ENCODE peak calls at places on chromosome 14, in five cellular contexts. R, Z, I, V and N are unnamed samples.

GRCh38 chr14:58341152-58341748 is 42.9 kb downstream of the ARID4A start:
- DNase-seq in I (no peak), R (no peak), V (no peak), Z (no peak), N (no peak)

GRCh38 chr14:93219103-93219726 is 12.2 kb downstream of the UBR7 start:
- DNase-seq in R (peak; percentile 65), Z (no peak), I (peak; percentile 72), V (peak; percentile 80), N (peak; percentile 71)

GRCh38 chr14:95034806-95035205 is 122.5 kb downstream of the DICER1 start:
- DNase-seq in R (no peak), I (no peak), V (no peak), Z (no peak), N (no peak)

GRCh38 chr14:99234366-99234765 is 37.6 kb downstream of the BCL11B start:
- DNase-seq in I (no peak), R (no peak), Z (no peak), V (no peak), N (no peak)

GRCh38 chr14:88829685-88830302 is 5.3 kb downstream of the TTC8 start:
- DNase-seq in V (no peak), Z (no peak), R (no peak), I (no peak), N (no peak)

GRCh38 chr14:88804035-88804434 is 11.3 kb upstream of the EML5 start:
- DNase-seq in I (no peak), R (no peak), V (no peak), Z (no peak), N (no peak)

GRCh38 chr14:37466623-37467088 is 128.4 kb downstream of the FOXA1 start:
- DNase-seq in Z (no peak), R (no peak), V (no peak), I (no peak), N (no peak)

GRCh38 chr14:91383439-91383838 is 34.2 kb downstream of the CCDC88C start:
- DNase-seq in V (no peak), Z (no peak), I (no peak), R (peak; percentile 60), N (no peak)

GRCh38 chr14:63457498-63457897 is 85.7 kb downstream of the PPP2R5E start:
- DNase-seq in V (no peak), Z (no peak), I (no peak), R (no peak), N (no peak)

GRCh38 chr14:101562659-101563351 is 1.5 kb downstream of the DIO3 start:
- DNase-seq in Z (no peak), R (no peak), I (no peak), V (no peak), N (no peak)

GRCh38 chr14:62015248-62015647 is 253.0 kb downstream of the SNAPC1 start:
- DNase-seq in I (no peak), Z (no peak), R (no peak), V (no peak), N (no peak)

GRCh38 chr14:93113678-93114067 is 2.1 kb downstream of the ITPK1 start:
- DNase-seq in I (no peak), R (no peak), Z (no peak), V (no peak), N (no peak)

GRCh38 chr14:90499121-90499520 is 102.3 kb downstream of the CALM1 start:
- DNase-seq in Z (no peak), V (no peak), R (no peak), I (no peak), N (no peak)

GRCh38 chr14:77498120-77498979 is at the start of gene ISM2:
- DNase-seq in I (peak; percentile 72), V (peak; percentile 42), R (peak; percentile 27), Z (no peak), N (peak; percentile 39)

GRCh38 chr14:105256292-105256960 is 8.1 kb downstream of the BTBD6 start:
- DNase-seq in I (no peak), Z (no peak), R (no peak), V (no peak), N (no peak)

GRCh38 chr14:71204231-71204630 is 297.0 kb downstream of the PCNX1 start:
- DNase-seq in I (no peak), Z (no peak), V (no peak), R (no peak), N (no peak)

GRCh38 chr14:44404599-44405349 is 102.3 kb downstream of the FSCB start:
- DNase-seq in V (peak; percentile 28), I (no peak), R (no peak), Z (no peak), N (no peak)

GRCh38 chr14:96648506-96649326 is 146.5 kb downstream of the PAPOLA start:
- DNase-seq in V (no peak), I (no peak), R (no peak), Z (no peak), N (no peak)

GRCh38 chr14:88630565-88630964 is 67.7 kb downstream of the ZC3H14 start:
- DNase-seq in Z (peak; percentile 76), V (peak; percentile 75), I (no peak), R (no peak), N (no peak)

GRCh38 chr14:91484186-91484585 is 25.9 kb downstream of the PPP4R3A start:
- DNase-seq in I (no peak), R (no peak), Z (no peak), V (no peak), N (no peak)

GRCh38 chr14:50321009-50321660 is 9.0 kb downstream of the DMAC2L start:
- DNase-seq in R (peak; percentile 84), V (peak; percentile 96), Z (peak; percentile 81), I (peak; percentile 79), N (peak; percentile 98)

GRCh38 chr14:30656190-30656632 is 34.1 kb downstream of the SCFD1 start:
- DNase-seq in Z (no peak), R (no peak), I (peak; percentile 43), V (peak; percentile 22), N (peak; percentile 59)

GRCh38 chr14:68486033-68486732 is 306.7 kb downstream of the ZFP36L1 start:
- DNase-seq in V (no peak), Z (no peak), R (no peak), I (no peak), N (no peak)

GRCh38 chr14:68661226-68662225 is 131.3 kb downstream of the ZFP36L1 start:
- DNase-seq in V (no peak), Z (no peak), I (peak; percentile 85), R (no peak), N (no peak)

GRCh38 chr14:104031384-104031783 is 54.1 kb upstream of the ASPG start:
- DNase-seq in R (no peak), Z (no peak), V (no peak), I (no peak), N (no peak)

GRCh38 chr14:103854822-103855733 is 7.7 kb upstream of the PPP1R13B start:
- DNase-seq in I (peak; percentile 55), Z (no peak), R (peak; percentile 75), V (no peak), N (peak; percentile 86)

GRCh38 chr14:92935446-92935845 is 12.5 kb downstream of the CHGA start:
- DNase-seq in I (no peak), V (no peak), R (no peak), Z (no peak), N (no peak)

GRCh38 chr14:103715052-103716000 is at the start of the genes XRCC3 and ZFYVE21:
- DNase-seq in R (peak; percentile 99), V (peak; percentile 99), Z (peak; percentile 95), I (peak; percentile 100), N (peak; percentile 100)

GRCh38 chr14:94884616-94885230 is 114.8 kb upstream of the GSC start:
- DNase-seq in R (no peak), I (no peak), Z (no peak), V (no peak), N (no peak)

GRCh38 chr14:49297102-49297501 is 289.1 kb downstream of the RPS29 start:
- DNase-seq in I (no peak), R (no peak), V (no peak), Z (no peak), N (no peak)

GRCh38 chr14:51304428-51304827 is 64.4 kb downstream of the TMX1 start:
- DNase-seq in I (no peak), Z (no peak), V (no peak), R (no peak), N (no peak)

GRCh38 chr14:23704890-23705289 is 68.7 kb downstream of the DHRS2 start:
- DNase-seq in Z (no peak), I (peak; percentile 21), V (no peak), R (no peak), N (no peak)

GRCh38 chr14:77714926-77715325 is 7.0 kb downstream of the SLIRP start:
- DNase-seq in R (no peak), V (no peak), I (no peak), Z (no peak), N (no peak)

GRCh38 chr14:77603654-77604270 is 12.7 kb downstream of the SPTLC2 start:
- DNase-seq in V (no peak), Z (no peak), R (no peak), I (no peak), N (peak; percentile 78)

GRCh38 chr14:74973905-74974363 is 18.5 kb upstream of the PGF start:
- DNase-seq in R (no peak), V (no peak), Z (no peak), I (no peak), N (no peak)